ENCODE peak calls at places on chromosomes 1 and 21, in six cellular contexts. L is uterus; S is testis; B is spleen; V is CD8-positive, alpha-beta T cell; N is CD8-positive, alpha-beta memory T cell. D is an unnamed sample.

GRCh38 chr1:88571510-88571909 is 112.6 kb upstream of the PKN2 start:
- DNase-seq in L (no peak), S (no peak), N (no peak), V (no peak), B (no peak), D (no peak)

GRCh38 chr1:117656202-117656641 is 50.4 kb downstream of the TENT5C start:
- DNase-seq in L (no peak), V (peak; percentile 80), N (peak; percentile 90), B (peak; percentile 87), S (no peak), D (no peak)

GRCh38 chr1:41504126-41505035 is 19.9 kb upstream of the EDN2 start:
- DNase-seq in S (no peak), B (no peak), L (no peak), V (no peak), N (no peak), D (no peak)

GRCh38 chr1:24754229-24754628 is 9.0 kb downstream of the CLIC4 start:
- DNase-seq in S (no peak), B (no peak), V (no peak), L (no peak), N (no peak), D (no peak)

GRCh38 chr1:207885129-207886032 is 25.5 kb downstream of the CD34 start:
- DNase-seq in L (peak; percentile 86), V (peak; percentile 74), S (peak; percentile 94), N (peak; percentile 79), B (peak; percentile 92), D (peak; percentile 91)

GRCh38 chr1:183282101-183282855 is 96.2 kb downstream of the LAMC2 start:
- DNase-seq in B (no peak), N (no peak), S (no peak), V (no peak), L (peak; percentile 54), D (peak; percentile 92)

GRCh38 chr1:211349730-211350129 is 23.1 kb downstream of the TRAF5 start:
- DNase-seq in S (no peak), V (no peak), N (no peak), B (no peak), L (no peak), D (no peak)

GRCh38 chr1:26378088-26378878 is 5.7 kb upstream of the ZNF683 start:
- DNase-seq in S (no peak), B (peak; percentile 86), V (peak; percentile 75), N (peak; percentile 95), L (no peak), D (peak; percentile 45)

GRCh38 chr1:75152092-75152491 is 17.9 kb downstream of the LHX8 start:
- DNase-seq in V (no peak), S (no peak), L (no peak), B (no peak), N (no peak), D (no peak)

GRCh38 chr1:232980336-232980978 is 30.0 kb downstream of the NTPCR start:
- DNase-seq in N (no peak), B (no peak), V (no peak), L (no peak), S (peak; percentile 54), D (no peak)

GRCh38 chr1:19682257-19682656 is 17.6 kb downstream of the HTR6 start:
- DNase-seq in S (no peak), B (no peak), V (no peak), N (no peak), L (no peak), D (no peak)

GRCh38 chr1:236552901-236553300 is 29.1 kb downstream of the LGALS8 start:
- DNase-seq in N (no peak), B (no peak), L (no peak), S (no peak), V (no peak), D (no peak)

GRCh38 chr1:230910755-230911117 is 42.4 kb upstream of the C1orf198 start:
- DNase-seq in S (no peak), V (no peak), B (no peak), L (no peak), N (no peak), D (no peak)

GRCh38 chr21:40166291-40166843 is 299.1 kb downstream of the PCP4 start:
- DNase-seq in L (no peak), S (no peak), V (no peak), B (no peak), N (no peak), D (no peak)

DNA sequence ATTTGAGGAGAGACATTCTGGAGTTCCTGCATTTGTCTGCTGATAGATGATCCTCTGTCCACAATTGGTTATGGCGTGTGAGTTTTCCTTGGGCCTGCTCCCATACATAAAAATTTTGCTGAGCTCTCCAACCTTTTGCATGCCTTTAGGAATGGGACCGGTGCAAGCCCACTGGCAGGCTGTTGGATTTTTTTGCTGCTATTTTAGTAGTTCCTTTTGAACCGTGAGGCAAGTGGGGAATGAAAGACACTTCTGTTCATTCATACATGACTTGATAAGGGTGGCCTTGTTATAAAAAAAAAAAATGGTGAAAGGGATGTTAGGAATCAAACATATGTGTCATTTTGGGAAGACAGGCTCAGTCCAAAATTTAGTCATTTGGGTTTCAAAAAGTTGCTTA is 52.1 kb downstream of the NR5A2 start:
- DNase-seq in S (no peak), N (no peak), B (no peak), L (no peak), V (no peak), D (no peak)
- H3K27ac ChIP-seq in S (no peak overlapping the region), N (no peak overlapping the region), B (no peak overlapping the region), L (no peak overlapping the region), V (no peak overlapping the region), D (peak overlapping the region; percentile 19)

GRCh38 chr1:164932580-164932979 is 373.6 kb downstream of the PBX1 start:
- DNase-seq in S (no peak), V (no peak), B (no peak), L (peak; percentile 50), N (no peak), D (no peak)

DNA sequence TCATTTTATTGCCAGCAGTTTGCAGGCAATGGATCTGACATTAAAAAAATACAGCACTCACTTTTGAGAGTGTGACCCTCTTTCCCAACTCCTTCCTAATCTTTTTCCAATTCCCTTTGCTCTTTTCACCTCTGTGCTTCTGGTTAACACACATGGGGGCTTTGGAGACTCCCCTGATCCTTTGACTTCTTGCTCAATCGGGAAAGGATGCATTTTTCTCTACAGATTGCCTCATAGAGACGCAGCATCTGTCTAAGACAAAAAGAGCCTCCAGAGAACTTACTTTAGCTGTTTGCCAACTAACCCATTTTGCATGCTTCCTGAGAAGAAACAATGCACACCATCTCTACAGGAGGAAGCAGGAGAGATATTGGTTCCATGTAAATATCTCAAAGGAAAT is 378.3 kb downstream of the PBX1 start:
- DNase-seq in N (no peak), B (no peak), S (no peak), L (no peak), V (no peak), D (no peak)
- H3K27ac ChIP-seq in N (no peak overlapping the region), B (no peak overlapping the region), S (no peak overlapping the region), L (peak overlapping the region; percentile 72), V (no peak overlapping the region), D (no peak overlapping the region)

DNA sequence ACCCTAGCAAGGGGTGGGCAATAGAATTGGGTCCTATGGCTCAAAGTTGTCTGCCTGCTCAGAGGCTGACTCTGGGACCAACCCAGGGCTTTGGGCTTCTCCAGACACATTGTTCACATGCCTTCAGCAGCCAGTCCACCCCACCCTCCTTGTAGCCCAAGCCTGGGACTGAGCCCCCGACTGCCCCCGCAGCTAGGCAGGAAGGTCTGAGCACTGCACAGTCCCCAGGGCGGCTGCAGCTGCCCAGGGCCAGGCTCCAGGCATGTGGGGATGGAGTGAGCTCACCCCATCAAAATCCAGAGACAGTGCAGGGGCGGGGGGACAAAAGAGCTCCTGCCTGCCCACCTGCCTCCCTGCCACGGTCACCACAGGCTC is 35.6 kb downstream of the HSPG2 start:
- DNase-seq in L (peak; percentile 62), N (no peak), V (no peak), S (no peak), B (peak; percentile 59), D (no peak)
- H3K27ac ChIP-seq in L (peak overlapping the region; percentile 93), N (no peak overlapping the region), V (no peak overlapping the region), S (peak overlapping the region; percentile 71), B (peak overlapping the region; percentile 23), D (peak overlapping the region; percentile 44)

GRCh38 chr1:163141556-163141955 is 61.2 kb downstream of the RGS5 start:
- DNase-seq in L (no peak), V (no peak), N (no peak), S (no peak), B (no peak), D (no peak)
- H3K27ac ChIP-seq in L (no peak overlapping the region), V (no peak overlapping the region), N (no peak overlapping the region), S (no peak overlapping the region), B (no peak overlapping the region), D (no peak overlapping the region)

DNA sequence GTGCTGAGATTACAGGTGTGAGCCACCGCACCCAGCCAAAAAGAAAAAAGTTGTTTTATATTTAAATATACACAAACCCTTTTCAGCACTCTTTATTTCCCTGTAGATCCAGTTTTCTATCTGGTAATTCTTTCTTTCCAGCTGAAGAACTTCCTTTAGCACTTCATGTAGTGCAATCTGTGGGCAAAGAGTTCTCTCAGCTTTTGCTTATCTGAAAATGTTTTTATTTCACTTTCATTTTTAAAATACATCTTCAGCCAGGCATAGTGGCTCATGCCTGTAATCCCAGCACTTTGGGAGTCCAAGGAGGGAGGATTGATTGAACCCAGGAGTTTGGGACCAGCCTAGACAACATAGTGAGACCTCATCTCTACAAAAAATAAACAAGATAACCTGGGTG is 28.5 kb upstream of the HYI start:
- DNase-seq in L (no peak), N (no peak), V (no peak), B (no peak), S (no peak), D (no peak)
- H3K27ac ChIP-seq in L (no peak overlapping the region), N (no peak overlapping the region), V (no peak overlapping the region), B (no peak overlapping the region), S (no peak overlapping the region), D (no peak overlapping the region)

D was measured in body of pancreas.